ENCODE peak calls at places on chromosomes 16 and 17, in six cellular contexts. One of them, this sample, is unnamed.

GRCh38 chr16:88815227-88815626 is 3.5 kb upstream of the APRT start:
- DNase-seq in stomach: no peak
- DNase-seq in transverse colon: no peak
- DNase-seq in HL-60: no peak
- DNase-seq in GM23338: no peak
- DNase-seq in Panc1: no peak
- DNase-seq in this sample: no peak

GRCh38 chr17:77281904-77282367 is 141.2 kb downstream of the SEC14L1 start:
- DNase-seq in Panc1: no peak
- DNase-seq in stomach: peak; percentile 65
- DNase-seq in GM23338: peak; percentile 61
- DNase-seq in HL-60: no peak
- DNase-seq in transverse colon: peak; percentile 72
- DNase-seq in this sample: peak; percentile 66

GRCh38 chr17:31418773-31419350 is 27.4 kb downstream of the RAB11FIP4 start:
- DNase-seq in transverse colon: no peak
- DNase-seq in Panc1: no peak
- DNase-seq in GM23338: no peak
- DNase-seq in HL-60: no peak
- DNase-seq in stomach: no peak
- DNase-seq in this sample: no peak

GRCh38 chr16:85665929-85666328 is 22.8 kb downstream of the GINS2 start:
- DNase-seq in stomach: no peak
- DNase-seq in Panc1: no peak
- DNase-seq in transverse colon: no peak
- DNase-seq in GM23338: no peak
- DNase-seq in HL-60: no peak
- DNase-seq in this sample: no peak

GRCh38 chr17:29674270-29674669 is 51.6 kb upstream of the CORO6 start:
- DNase-seq in stomach: no peak
- DNase-seq in Panc1: no peak
- DNase-seq in GM23338: no peak
- DNase-seq in transverse colon: no peak
- DNase-seq in HL-60: no peak
- DNase-seq in this sample: no peak

GRCh38 chr17:59371426-59372099 is 40.1 kb downstream of the YPEL2 start:
- DNase-seq in HL-60: no peak
- DNase-seq in transverse colon: peak; percentile 37
- DNase-seq in stomach: no peak
- DNase-seq in GM23338: no peak
- DNase-seq in Panc1: no peak
- DNase-seq in this sample: no peak

GRCh38 chr16:86634290-86634689 is 55.9 kb downstream of the FOXL1 start:
- DNase-seq in Panc1: no peak
- DNase-seq in stomach: no peak
- DNase-seq in transverse colon: no peak
- DNase-seq in HL-60: no peak
- DNase-seq in GM23338: peak; percentile 36
- DNase-seq in this sample: no peak

GRCh38 chr17:28579526-28579925 is 2.8 kb upstream of the ALDOC start:
- DNase-seq in stomach: no peak
- DNase-seq in Panc1: no peak
- DNase-seq in HL-60: no peak
- DNase-seq in transverse colon: no peak
- DNase-seq in GM23338: no peak
- DNase-seq in this sample: no peak

GRCh38 chr16:82011199-82011641 is at the start of gene SDR42E1:
- DNase-seq in Panc1: no peak
- DNase-seq in transverse colon: peak; percentile 85
- DNase-seq in stomach: peak; percentile 80
- DNase-seq in GM23338: peak; percentile 13
- DNase-seq in HL-60: no peak
- DNase-seq in this sample: peak; percentile 70

GRCh38 chr17:67514998-67515397 is 137.9 kb downstream of the PITPNC1 start:
- DNase-seq in transverse colon: no peak
- DNase-seq in stomach: no peak
- DNase-seq in HL-60: no peak
- DNase-seq in GM23338: peak; percentile 42
- DNase-seq in Panc1: no peak
- DNase-seq in this sample: peak; percentile 23

GRCh38 chr16:79628501-79628975 is 28.0 kb upstream of the MAF start:
- DNase-seq in transverse colon: no peak
- DNase-seq in GM23338: no peak
- DNase-seq in HL-60: no peak
- DNase-seq in stomach: no peak
- DNase-seq in Panc1: no peak
- DNase-seq in this sample: peak; percentile 6

GRCh38 chr16:30923554-30924085 is at the start of gene FBXL19:
- DNase-seq in Panc1: no peak
- DNase-seq in HL-60: no peak
- DNase-seq in stomach: no peak
- DNase-seq in GM23338: peak; percentile 79
- DNase-seq in transverse colon: peak; percentile 45
- DNase-seq in this sample: peak; percentile 73

GRCh38 chr17:53142890-53143289 is 679.8 kb upstream of the KIF2B start:
- DNase-seq in HL-60: no peak
- DNase-seq in GM23338: peak; percentile 46
- DNase-seq in Panc1: no peak
- DNase-seq in stomach: no peak
- DNase-seq in transverse colon: no peak
- DNase-seq in this sample: no peak

GRCh38 chr17:32723310-32723955 is 153.5 kb downstream of the MYO1D start:
- DNase-seq in Panc1: no peak
- DNase-seq in transverse colon: no peak
- DNase-seq in HL-60: no peak
- DNase-seq in GM23338: no peak
- DNase-seq in stomach: no peak
- DNase-seq in this sample: no peak

GRCh38 chr17:43042025-43042424 is 17.0 kb downstream of the RND2 start:
- DNase-seq in HL-60: no peak
- DNase-seq in stomach: no peak
- DNase-seq in GM23338: peak; percentile 47
- DNase-seq in transverse colon: no peak
- DNase-seq in Panc1: no peak
- DNase-seq in this sample: no peak

GRCh38 chr16:31421587-31421986 is 6.6 kb downstream of the COX6A2 start:
- DNase-seq in stomach: no peak
- DNase-seq in transverse colon: no peak
- DNase-seq in Panc1: no peak
- DNase-seq in HL-60: no peak
- DNase-seq in GM23338: no peak
- DNase-seq in this sample: no peak

GRCh38 chr17:63126607-63127006 is 160.6 kb downstream of the TANC2 start:
- DNase-seq in stomach: no peak
- DNase-seq in transverse colon: no peak
- DNase-seq in Panc1: no peak
- DNase-seq in HL-60: no peak
- DNase-seq in GM23338: no peak
- DNase-seq in this sample: no peak

GRCh38 chr16:86519649-86520316 is 9.5 kb downstream of the FOXF1 start:
- DNase-seq in Panc1: no peak
- DNase-seq in HL-60: no peak
- DNase-seq in stomach: peak; percentile 59
- DNase-seq in transverse colon: peak; percentile 61
- DNase-seq in GM23338: peak; percentile 87
- DNase-seq in this sample: peak; percentile 70

GRCh38 chr16:50021509-50021908 is 3.5 kb upstream of the CNEP1R1 start:
- DNase-seq in HL-60: no peak
- DNase-seq in GM23338: peak; percentile 68
- DNase-seq in Panc1: no peak
- DNase-seq in stomach: no peak
- DNase-seq in transverse colon: no peak
- DNase-seq in this sample: no peak

GRCh38 chr17:81539961-81540675 is 11.9 kb downstream of the FSCN2 start:
- DNase-seq in HL-60: no peak
- DNase-seq in Panc1: no peak
- DNase-seq in GM23338: no peak
- DNase-seq in transverse colon: no peak
- DNase-seq in stomach: no peak
- DNase-seq in this sample: no peak

GRCh38 chr17:61642768-61643167 is 51.7 kb upstream of the NACA2 start:
- DNase-seq in HL-60: no peak
- DNase-seq in GM23338: no peak
- DNase-seq in stomach: no peak
- DNase-seq in Panc1: no peak
- DNase-seq in transverse colon: no peak
- DNase-seq in this sample: no peak

GRCh38 chr16:10086620-10087019 is 95.6 kb downstream of the GRIN2A start:
- DNase-seq in HL-60: no peak
- DNase-seq in GM23338: no peak
- DNase-seq in Panc1: no peak
- DNase-seq in transverse colon: no peak
- DNase-seq in stomach: no peak
- DNase-seq in this sample: no peak

GRCh38 chr16:54647731-54648221 is 282.9 kb upstream of the IRX5 start:
- DNase-seq in transverse colon: no peak
- DNase-seq in GM23338: no peak
- DNase-seq in stomach: no peak
- DNase-seq in HL-60: no peak
- DNase-seq in Panc1: no peak
- DNase-seq in this sample: no peak

GRCh38 chr16:228917-229730 is at the start of gene LUC7L:
- DNase-seq in Panc1: peak; percentile 27
- DNase-seq in transverse colon: peak; percentile 90
- DNase-seq in stomach: peak; percentile 87
- DNase-seq in GM23338: peak; percentile 96
- DNase-seq in HL-60: peak; percentile 77
- DNase-seq in this sample: peak; percentile 91

GRCh38 chr16:81405702-81406113 is 38.9 kb upstream of the CMIP start:
- DNase-seq in HL-60: no peak
- DNase-seq in transverse colon: no peak
- DNase-seq in Panc1: peak; percentile 90
- DNase-seq in GM23338: peak; percentile 69
- DNase-seq in stomach: peak; percentile 44
- DNase-seq in this sample: no peak

GRCh38 chr17:75428775-75429469 is 23.4 kb upstream of the GRB2 start:
- DNase-seq in Panc1: no peak
- DNase-seq in HL-60: no peak
- DNase-seq in transverse colon: no peak
- DNase-seq in stomach: no peak
- DNase-seq in GM23338: no peak
- DNase-seq in this sample: no peak
- TF ChIP-seq POLR2AphosphoS5 in Panc1: no peak
- TF ChIP-seq POLR2AphosphoS5 in HL-60: no peak
- TF ChIP-seq POLR2AphosphoS5 in transverse colon: no peak
- TF ChIP-seq POLR2AphosphoS5 in stomach: no peak
- TF ChIP-seq POLR2AphosphoS5 in GM23338: no peak
- TF ChIP-seq POLR2AphosphoS5 in this sample: no peak

GRCh38 chr17:80432961-80433550 is 18.1 kb downstream of the ENDOV start:
- DNase-seq in GM23338: no peak
- DNase-seq in stomach: no peak
- DNase-seq in transverse colon: no peak
- DNase-seq in HL-60: no peak
- DNase-seq in Panc1: no peak
- DNase-seq in this sample: no peak

GRCh38 chr17:80429356-80430275 is 14.6 kb downstream of the ENDOV start:
- DNase-seq in GM23338: no peak
- DNase-seq in stomach: no peak
- DNase-seq in Panc1: no peak
- DNase-seq in HL-60: no peak
- DNase-seq in transverse colon: no peak
- DNase-seq in this sample: no peak

GRCh38 chr17:80430446-80431245 is 15.7 kb downstream of the ENDOV start:
- DNase-seq in GM23338: no peak
- DNase-seq in Panc1: no peak
- DNase-seq in HL-60: no peak
- DNase-seq in transverse colon: no peak
- DNase-seq in stomach: no peak
- DNase-seq in this sample: no peak

GRCh38 chr17:80432350-80432955 is 17.5 kb downstream of the ENDOV start:
- DNase-seq in GM23338: no peak
- DNase-seq in transverse colon: no peak
- DNase-seq in HL-60: no peak
- DNase-seq in stomach: no peak
- DNase-seq in Panc1: no peak
- DNase-seq in this sample: no peak

GRCh38 chr17:80431246-80432195 is 16.6 kb downstream of the ENDOV start:
- DNase-seq in GM23338: no peak
- DNase-seq in stomach: no peak
- DNase-seq in transverse colon: no peak
- DNase-seq in Panc1: no peak
- DNase-seq in HL-60: no peak
- DNase-seq in this sample: no peak
- TF ChIP-seq POLR2AphosphoS5 in GM23338: no peak
- TF ChIP-seq POLR2AphosphoS5 in stomach: no peak
- TF ChIP-seq POLR2AphosphoS5 in transverse colon: no peak
- TF ChIP-seq POLR2AphosphoS5 in Panc1: no peak
- TF ChIP-seq POLR2AphosphoS5 in HL-60: no peak
- TF ChIP-seq POLR2AphosphoS5 in this sample: no peak

DNA sequence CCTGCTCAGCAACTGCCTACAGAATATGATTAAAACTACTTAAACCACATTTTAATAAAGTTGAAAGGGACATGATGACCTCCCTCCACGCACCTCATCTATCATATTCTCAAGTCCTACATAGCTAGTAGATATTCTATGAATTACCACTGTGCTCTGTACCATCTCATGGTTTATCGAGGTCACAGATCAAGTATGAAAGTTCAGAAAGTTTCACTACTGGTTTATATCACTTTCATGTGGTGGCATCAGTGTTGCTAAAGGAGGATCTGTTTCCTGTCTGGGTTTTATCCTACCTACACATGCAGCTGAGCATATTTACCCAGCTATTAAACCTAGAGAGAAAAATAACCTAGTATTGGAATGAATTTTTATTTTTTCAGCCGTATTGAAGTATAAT is 214.9 kb upstream of the MON1B start:
- DNase-seq in stomach: no peak
- DNase-seq in GM23338: no peak
- DNase-seq in HL-60: no peak
- DNase-seq in transverse colon: no peak
- DNase-seq in Panc1: no peak
- DNase-seq in this sample: no peak
- TF ChIP-seq POLR2AphosphoS5 in stomach: no peak
- TF ChIP-seq POLR2AphosphoS5 in GM23338: no peak
- TF ChIP-seq POLR2AphosphoS5 in HL-60: no peak
- TF ChIP-seq POLR2AphosphoS5 in transverse colon: no peak
- TF ChIP-seq POLR2AphosphoS5 in Panc1: no peak
- TF ChIP-seq POLR2AphosphoS5 in this sample: no peak

GRCh38 chr17:45731459-45731858 is 52.7 kb upstream of the CRHR1 start:
- DNase-seq in GM23338: no peak
- DNase-seq in stomach: no peak
- DNase-seq in Panc1: no peak
- DNase-seq in transverse colon: no peak
- DNase-seq in HL-60: no peak
- DNase-seq in this sample: no peak

GRCh38 chr17:45733781-45734180 is 50.3 kb upstream of the CRHR1 start:
- DNase-seq in HL-60: no peak
- DNase-seq in transverse colon: no peak
- DNase-seq in Panc1: no peak
- DNase-seq in stomach: no peak
- DNase-seq in GM23338: no peak
- DNase-seq in this sample: no peak

GRCh38 chr17:45730192-45730591 is 53.9 kb upstream of the CRHR1 start:
- DNase-seq in GM23338: no peak
- DNase-seq in transverse colon: no peak
- DNase-seq in HL-60: no peak
- DNase-seq in Panc1: no peak
- DNase-seq in stomach: no peak
- DNase-seq in this sample: no peak

GRCh38 chr17:45732926-45733505 is 51.1 kb upstream of the CRHR1 start:
- DNase-seq in transverse colon: no peak
- DNase-seq in GM23338: no peak
- DNase-seq in Panc1: no peak
- DNase-seq in stomach: no peak
- DNase-seq in HL-60: no peak
- DNase-seq in this sample: no peak

GRCh38 chr17:45729284-45729907 is 54.7 kb upstream of the CRHR1 start:
- DNase-seq in Panc1: no peak
- DNase-seq in transverse colon: no peak
- DNase-seq in stomach: no peak
- DNase-seq in HL-60: no peak
- DNase-seq in GM23338: no peak
- DNase-seq in this sample: no peak
- TF ChIP-seq POLR2AphosphoS5 in Panc1: no peak
- TF ChIP-seq POLR2AphosphoS5 in transverse colon: no peak
- TF ChIP-seq POLR2AphosphoS5 in stomach: no peak
- TF ChIP-seq POLR2AphosphoS5 in HL-60: no peak
- TF ChIP-seq POLR2AphosphoS5 in GM23338: no peak
- TF ChIP-seq POLR2AphosphoS5 in this sample: no peak

This sample was measured in GM12892.